ENCODE peak calls at places on chromosomes 5 and 9, in four cellular contexts. H, R, B and T are unnamed samples.

GRCh38 chr9:2635922-2636321 is 14.3 kb downstream of the VLDLR start:
- DNase-seq in H (no peak), R (no peak), B (no peak), T (no peak)

GRCh38 chr9:123326662-123327093 is 29.3 kb upstream of the CRB2 start:
- DNase-seq in H (no peak), R (no peak), B (no peak), T (peak)

GRCh38 chr5:186091-187041 is 4.9 kb upstream of the LRRC14B start:
- DNase-seq in H (no peak), R (no peak), B (no peak), T (no peak)

GRCh38 chr9:87455407-87455806 is 42.3 kb upstream of the DAPK1 start:
- DNase-seq in H (no peak), R (no peak), B (no peak), T (no peak)

GRCh38 chr9:113463418-113464285 is at the start of gene RGS3:
- DNase-seq in H (peak), R (peak), B (no peak), T (peak)

GRCh38 chr9:110714314-110714713 is 45.7 kb downstream of the MUSK start:
- DNase-seq in H (no peak), R (no peak), B (no peak), T (no peak)

GRCh38 chr9:34869390-34869789 is 88.7 kb upstream of the PHF24 start:
- DNase-seq in H (no peak), R (peak), B (no peak), T (no peak)

GRCh38 chr5:7361593-7361992 is 34.3 kb upstream of the ADCY2 start:
- DNase-seq in H (no peak), R (no peak), B (no peak), T (no peak)

GRCh38 chr9:128495804-128496417 is 8.6 kb upstream of the GLE1 start:
- DNase-seq in H (no peak), R (peak), B (no peak), T (no peak)

GRCh38 chr5:81235287-81236072 is 2.4 kb downstream of the CKMT2 start:
- DNase-seq in H (no peak), R (no peak), B (no peak), T (no peak)

GRCh38 chr5:146778795-146779579 is 99.6 kb downstream of the PPP2R2B start:
- DNase-seq in H (no peak), R (no peak), B (no peak), T (no peak)

GRCh38 chr9:83937861-83938455 is 16.7 kb upstream of the KIF27 start:
- DNase-seq in H (no peak), R (peak), B (no peak), T (peak)

GRCh38 chr5:157571357-157571827 is 4.2 kb downstream of the ADAM19 start:
- DNase-seq in H (peak), R (no peak), B (peak), T (no peak)

GRCh38 chr5:106730912-106731311 is 939.8 kb downstream of the EFNA5 start:
- DNase-seq in H (no peak), R (no peak), B (no peak), T (no peak)
- TF ChIP-seq ATF3 in H (no peak), R (no peak), B (no peak), T (no peak)

GRCh38 chr9:37339945-37340344 is 82.6 kb upstream of the GRHPR start:
- DNase-seq in H (no peak), R (no peak), B (no peak), T (no peak)
- TF ChIP-seq TAF1 in H (no peak), R (no peak), B (no peak), T (no peak)

GRCh38 chr5:32410630-32411029 is 33.9 kb downstream of the ZFR start:
- DNase-seq in H (no peak), R (no peak), B (no peak), T (no peak)

DNA sequence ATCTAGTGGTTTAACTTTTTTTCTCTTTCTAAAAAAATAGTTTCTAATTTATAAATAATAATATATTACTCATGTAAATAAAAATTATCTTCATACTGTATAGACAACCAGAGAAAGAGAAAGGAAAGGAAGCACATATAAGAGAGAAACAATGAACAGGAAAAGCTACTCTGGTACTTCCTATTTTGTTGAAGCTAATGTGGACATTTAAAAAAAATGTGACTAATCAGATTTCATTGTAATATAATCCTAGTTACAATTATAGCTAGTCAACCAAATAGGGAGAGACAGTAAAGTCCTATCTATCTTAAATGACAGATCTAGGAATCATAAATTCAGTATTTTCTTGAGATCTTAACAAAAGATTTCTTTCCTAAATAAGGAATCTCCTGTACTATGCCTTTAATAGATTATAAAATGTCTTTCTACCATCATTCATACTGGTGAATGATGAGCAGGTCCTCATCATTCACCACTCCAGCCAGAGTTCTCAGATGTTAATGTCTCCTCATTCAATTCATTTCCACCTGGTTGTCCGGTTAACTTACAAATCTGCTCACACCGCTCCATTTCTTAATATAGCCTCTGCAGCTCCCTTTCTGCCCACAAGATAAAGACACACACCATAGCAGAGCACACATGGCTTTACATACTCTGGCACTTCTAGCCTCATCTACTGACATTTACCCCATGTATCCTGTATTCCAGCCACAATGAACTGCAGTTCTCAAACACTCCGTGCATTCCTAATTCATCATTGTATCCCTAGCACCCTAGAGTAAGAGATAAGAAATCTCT is 30.9 kb downstream of the ZFR start:
- DNase-seq in H (no peak), R (no peak), B (no peak), T (no peak)
- TF ChIP-seq ATF3 in H (no peak), R (no peak), B (no peak), T (no peak)

GRCh38 chr9:100426194-100426531 is 780 bp upstream of the MSANTD3 start:
- DNase-seq in H (no peak), R (no peak), B (no peak), T (no peak)

GRCh38 chr9:100430286-100430940 is 3.5 kb downstream of the MSANTD3 start:
- DNase-seq in H (no peak), R (no peak), B (no peak), T (no peak)

GRCh38 chr9:100426532-100427365 is at the start of gene MSANTD3:
- DNase-seq in H (no peak), R (peak), B (no peak), T (peak)

GRCh38 chr9:100427366-100428263 is 672 bp downstream of the MSANTD3 start:
- DNase-seq in H (no peak), R (peak), B (no peak), T (peak)

DNA sequence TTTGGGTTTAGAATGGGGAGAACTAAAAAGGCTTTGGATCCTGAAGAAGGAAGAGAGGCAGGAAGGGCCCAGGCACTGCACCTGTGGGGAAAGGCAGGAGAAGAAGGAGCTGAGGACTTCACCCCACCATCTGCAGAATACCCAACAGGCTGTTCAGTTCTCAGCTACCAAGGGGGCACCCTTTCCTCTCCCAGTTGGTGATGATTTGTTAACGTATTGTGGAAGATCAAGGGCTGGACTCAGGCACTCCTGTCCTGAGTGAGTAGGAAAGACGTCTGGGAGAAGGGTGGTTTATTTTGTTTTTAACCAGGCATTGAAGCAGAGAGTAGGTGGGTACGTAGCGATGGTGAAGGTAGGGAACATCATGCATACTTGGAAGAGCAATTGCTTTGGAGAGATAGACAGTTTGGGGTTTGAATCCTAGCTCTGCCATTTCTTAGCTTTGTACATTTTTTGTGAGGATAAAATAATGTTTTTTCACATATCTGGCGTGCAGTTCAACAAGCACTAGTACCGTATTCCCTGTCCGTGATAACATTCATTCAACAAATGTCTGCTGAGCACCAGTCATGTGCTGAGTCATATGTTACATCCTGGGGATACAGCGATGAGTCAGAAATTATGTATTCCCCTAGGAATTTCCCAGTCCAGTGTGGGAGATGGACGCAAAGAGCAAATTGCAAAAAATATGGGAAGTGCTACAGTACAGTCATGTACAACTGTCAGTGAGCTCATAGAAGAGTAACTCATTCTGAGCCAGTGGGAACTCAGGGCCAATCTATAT is 2.1 kb downstream of the MSANTD3 start:
- DNase-seq in H (no peak), R (peak), B (no peak), T (peak)
- TF ChIP-seq TAF1 in H (no peak), R (no peak), B (no peak), T (no peak)

GRCh38 chr9:126689027-126689825 is 75.5 kb downstream of the LMX1B start:
- DNase-seq in H (no peak), R (no peak), B (no peak), T (no peak)
- TF ChIP-seq ATF3 in H (no peak), R (no peak), B (no peak), T (no peak)

GRCh38 chr5:151897017-151897552 is 27.6 kb downstream of the GLRA1 start:
- DNase-seq in H (no peak), R (no peak), B (no peak), T (no peak)

GRCh38 chr5:151899400-151899799 is 25.3 kb downstream of the GLRA1 start:
- DNase-seq in H (no peak), R (no peak), B (no peak), T (no peak)

GRCh38 chr5:151895660-151896040 is 29.0 kb downstream of the GLRA1 start:
- DNase-seq in H (no peak), R (no peak), B (no peak), T (no peak)

GRCh38 chr5:151897896-151898295 is 26.8 kb downstream of the GLRA1 start:
- DNase-seq in H (no peak), R (no peak), B (no peak), T (no peak)

DNA sequence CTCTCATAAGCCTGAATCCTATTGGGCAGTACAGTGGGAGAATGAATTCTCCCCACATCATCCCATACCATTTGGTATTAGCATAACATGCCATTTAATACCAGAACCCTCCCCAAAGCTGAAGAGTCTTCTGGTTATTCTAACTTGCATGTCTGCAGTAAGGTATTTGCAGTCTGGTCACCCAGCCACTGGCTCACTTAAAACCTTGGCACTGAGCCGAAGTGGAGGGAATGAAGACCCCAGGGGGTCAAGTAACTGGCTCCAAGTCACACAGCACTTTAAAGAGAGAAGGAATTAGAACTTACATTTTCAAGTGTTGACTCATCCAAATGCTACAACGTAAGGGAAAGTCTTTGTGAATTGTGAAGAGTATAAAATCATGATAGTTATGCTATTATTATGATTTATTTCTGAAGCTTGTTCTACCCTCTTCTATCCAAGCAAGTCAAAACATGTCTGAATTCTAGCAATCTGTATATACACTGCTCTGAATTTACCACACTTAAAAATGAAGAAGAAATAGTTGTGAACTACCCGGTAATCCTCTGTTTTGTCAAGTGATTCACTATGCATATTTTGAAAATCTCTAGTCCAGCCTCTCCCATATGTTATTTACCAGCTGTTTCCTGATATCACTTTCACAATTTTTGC is 28.5 kb downstream of the GLRA1 start:
- DNase-seq in H (peak), R (no peak), B (no peak), T (no peak)
- TF ChIP-seq TAF1 in H (no peak), R (no peak), B (no peak), T (no peak)

DNA sequence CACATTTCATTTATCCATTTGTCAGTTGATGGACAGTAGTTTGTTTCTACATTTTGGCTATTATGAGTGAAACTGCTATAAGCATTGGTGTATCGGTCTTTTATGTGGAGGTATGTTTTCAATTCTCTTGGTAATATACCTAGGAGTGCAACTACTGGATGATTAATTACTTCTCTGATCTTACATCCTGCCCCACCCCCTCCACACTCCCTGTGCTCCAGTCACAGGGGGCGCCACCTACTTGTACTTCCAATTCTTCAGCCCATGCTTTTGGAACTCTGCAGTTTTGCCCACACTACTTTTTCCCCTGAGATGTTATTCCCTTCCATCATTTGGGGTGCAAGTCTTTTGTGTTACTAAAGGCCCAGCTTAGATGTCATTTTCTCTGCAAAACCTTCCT is 42.0 kb downstream of the SEC61B start:
- DNase-seq in H (no peak), R (no peak), B (no peak), T (peak)
- TF ChIP-seq ATF3 in H (no peak), R (no peak), B (no peak), T (no peak)

DNA sequence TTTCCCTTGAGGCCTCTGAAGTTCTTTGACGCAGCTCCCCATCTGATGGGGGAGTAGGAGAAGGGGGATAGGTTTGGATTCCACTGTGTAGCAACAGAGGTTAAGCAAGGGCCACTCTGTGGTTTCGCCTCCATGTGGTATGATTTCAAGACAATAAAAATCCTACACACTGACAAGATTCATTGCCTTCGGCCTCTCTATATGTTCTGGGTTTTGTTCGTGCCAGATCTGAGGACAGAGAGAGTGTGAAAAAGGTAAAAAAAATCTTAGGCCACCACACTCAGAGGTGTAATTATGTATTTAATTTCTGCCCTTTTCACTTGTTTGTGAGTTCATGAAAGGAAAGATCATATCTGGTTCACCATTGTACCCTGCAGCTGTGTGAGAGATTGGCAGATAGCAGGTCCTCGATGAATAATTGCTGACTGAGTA is 715.2 kb upstream of the ZNF608 start:
- DNase-seq in H (no peak), R (no peak), B (no peak), T (no peak)
- TF ChIP-seq TAF1 in H (no peak), R (no peak), B (no peak), T (no peak)

GRCh38 chr5:132487095-132487428 is 3.5 kb downstream of the IRF1 start:
- DNase-seq in H (no peak), R (no peak), B (no peak), T (no peak)

GRCh38 chr5:132485641-132486317 is 4.8 kb downstream of the IRF1 start:
- DNase-seq in H (no peak), R (no peak), B (no peak), T (no peak)

GRCh38 chr5:132488590-132488989 is 2.0 kb downstream of the IRF1 start:
- DNase-seq in H (no peak), R (no peak), B (no peak), T (no peak)

GRCh38 chr5:132487841-132488555 is 2.6 kb downstream of the IRF1 start:
- DNase-seq in H (no peak), R (no peak), B (no peak), T (no peak)

DNA sequence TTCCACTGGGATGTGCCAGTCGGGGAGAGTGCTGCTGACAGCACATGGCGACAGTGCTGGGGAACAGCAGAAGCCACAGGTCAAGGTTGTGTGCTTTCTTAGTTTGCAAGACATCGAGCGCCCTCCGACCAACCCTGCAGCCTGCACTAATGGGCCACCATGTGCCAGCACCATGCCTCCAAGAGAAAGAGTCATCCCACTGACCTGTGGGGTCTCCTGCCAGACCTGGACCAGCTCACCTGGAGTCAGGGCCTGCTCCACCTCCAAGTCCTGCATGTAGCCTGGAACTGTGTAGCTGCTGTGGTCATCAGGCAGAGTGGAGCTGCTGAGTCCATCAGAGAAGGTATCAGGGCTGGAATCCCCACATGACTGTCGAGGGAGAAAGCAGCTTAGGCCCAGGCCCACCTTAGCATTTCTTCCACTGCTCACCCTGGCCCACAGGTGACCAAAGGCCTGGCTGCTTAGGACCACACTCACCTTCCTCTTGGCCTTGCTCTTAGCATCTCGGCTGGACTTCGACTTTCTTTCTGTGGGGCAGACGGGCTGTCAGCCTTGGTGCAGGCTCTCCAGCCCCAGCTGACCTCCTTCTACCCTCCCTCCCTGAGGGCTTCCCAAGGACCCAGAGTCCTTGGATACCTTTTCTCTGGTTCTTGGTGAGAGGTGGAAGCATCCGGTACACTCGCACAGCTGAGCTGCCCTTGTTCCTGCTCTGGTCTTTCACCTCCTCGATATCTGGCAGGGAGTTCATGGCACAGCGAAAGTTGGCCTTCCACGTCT is 4.1 kb downstream of the IRF1 start:
- DNase-seq in H (no peak), R (no peak), B (no peak), T (no peak)
- TF ChIP-seq ATF3 in H (no peak), R (no peak), B (no peak), T (no peak)

DNA sequence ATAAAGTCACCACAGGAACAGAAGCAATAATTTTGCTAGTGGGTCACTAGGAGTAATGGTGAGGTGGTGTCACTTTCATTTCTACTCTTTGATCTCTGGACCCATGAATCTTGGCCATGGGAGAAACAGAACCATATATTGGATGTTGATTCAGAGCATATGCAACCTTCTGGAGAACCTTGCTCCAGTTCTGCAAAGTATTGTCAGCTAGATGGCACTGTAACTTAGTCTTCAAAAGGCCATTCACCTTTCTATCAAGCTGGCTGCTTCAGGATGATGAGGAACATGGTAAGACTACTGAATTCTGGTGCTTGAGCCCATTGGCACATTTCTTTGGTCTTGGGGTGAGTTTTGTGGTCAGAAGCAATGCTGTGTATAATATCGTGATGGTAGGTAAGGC is 129.1 kb upstream of the FBN2 start:
- DNase-seq in H (no peak), R (no peak), B (no peak), T (no peak)
- TF ChIP-seq TAF1 in H (no peak), R (no peak), B (no peak), T (no peak)